ENCODE peak calls at places on chromosome 1, in ten cellular contexts. X is GM06990, O is mammary epithelial cell, Z is ovary, F is left ventricle myocardium inferior, K is stomach, H is Panc1, S is mesendoderm, R is aorta, E is Peyer's patch. J is an unnamed sample.
A peak's percentile ranks its signal among the peaks of the same experiment; 100 is the strongest.

GRCh38 chr1:64474639-64475038 is 4.7 kb downstream of the CACHD1 start:
- DNase-seq in K (peak; percentile 91), R (peak; percentile 70), Z (peak; percentile 42), F (peak; percentile 53), O (peak; percentile 43), X (no peak), E (peak; percentile 63), S (no peak), H (no peak), J (peak; percentile 65)

GRCh38 chr1:53047737-53048344 is 14.2 kb upstream of the PODN start:
- DNase-seq in O (peak; percentile 33), Z (no peak), E (no peak), F (no peak), K (no peak), R (no peak), S (no peak), H (no peak), X (no peak), J (no peak)

GRCh38 chr1:90220941-90221693 is 226.2 kb downstream of the ZNF326 start:
- DNase-seq in H (no peak), S (no peak), O (no peak), F (no peak), Z (no peak), R (no peak), E (no peak), K (no peak), X (no peak), J (peak; percentile 27)

GRCh38 chr1:164188507-164188906 is 370.5 kb upstream of the PBX1 start:
- DNase-seq in X (no peak), O (no peak), R (no peak), S (peak; percentile 2), K (no peak), F (no peak), E (no peak), Z (peak; percentile 44), H (no peak), J (no peak)

GRCh38 chr1:196160066-196160795 is 448.0 kb downstream of the KCNT2 start:
- DNase-seq in E (no peak), O (peak; percentile 92), H (no peak), K (no peak), R (no peak), Z (no peak), S (no peak), F (no peak), X (no peak), J (no peak)

GRCh38 chr1:6448749-6449631 is 17.0 kb downstream of the TNFRSF25 start:
- DNase-seq in X (no peak), F (no peak), O (no peak), E (peak; percentile 73), H (no peak), K (peak; percentile 50), R (no peak), S (peak; percentile 73), Z (peak; percentile 44), J (no peak)

GRCh38 chr1:5847013-5847654 is 145.1 kb downstream of the NPHP4 start:
- DNase-seq in S (peak; percentile 74), E (no peak), F (no peak), X (no peak), H (no peak), Z (no peak), R (no peak), O (no peak), K (no peak), J (no peak)

GRCh38 chr1:15352122-15352957 is 57.3 kb upstream of the EFHD2 start:
- DNase-seq in X (no peak), H (peak; percentile 86), E (peak; percentile 68), K (peak; percentile 77), F (no peak), Z (no peak), S (peak; percentile 60), R (peak; percentile 60), O (peak; percentile 87), J (no peak)

DNA sequence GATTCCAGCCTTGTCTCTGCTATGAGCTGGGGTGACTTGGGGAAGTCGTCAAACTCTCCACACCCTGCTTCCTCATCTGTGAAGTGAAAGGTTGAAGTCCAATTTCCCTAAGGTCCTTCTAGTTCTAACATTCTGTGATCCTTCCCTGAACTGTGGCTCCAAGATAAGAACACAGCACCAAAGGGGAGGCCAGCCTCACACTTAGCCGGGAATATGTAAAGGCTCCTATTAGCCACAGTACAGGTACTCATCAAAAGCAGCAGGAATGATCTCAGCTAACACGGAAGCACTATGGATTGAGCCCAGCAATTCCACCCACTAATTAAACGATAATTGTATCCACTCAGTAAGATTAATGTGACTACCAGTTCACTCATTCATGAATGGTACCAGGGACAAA is 4.0 kb downstream of the SLC30A10 start:
- DNase-seq in E (peak; percentile 64), R (no peak), Z (no peak), S (no peak), H (no peak), K (no peak), O (no peak), F (no peak), X (no peak), J (no peak)
- H3K27me3 ChIP-seq in E (peaks cover 9% of the 10 kb centered on the region), R (no peaks in the 10 kb centered on the region), Z (no peaks in the 10 kb centered on the region), S (peaks cover 13% of the 10 kb centered on the region), H (peaks cover 18% of the 10 kb centered on the region), K (no peaks in the 10 kb centered on the region), O (peaks cover 12% of the 10 kb centered on the region), F (peaks cover 56% of the 10 kb centered on the region), X (peaks cover 4% of the 10 kb centered on the region), J (peaks cover 3% of the 10 kb centered on the region)

GRCh38 chr1:154568165-154568815 is 712 bp downstream of the CHRNB2 start:
- DNase-seq in Z (no peak), R (no peak), K (no peak), S (no peak), H (no peak), O (no peak), E (no peak), F (no peak), X (no peak), J (no peak)
- H3K4me3 ChIP-seq in Z (no peak overlapping the region), R (no peak overlapping the region), K (peak overlapping the region; percentile 32), S (no peak overlapping the region), H (peak overlapping the region; percentile 10), O (peak overlapping the region; percentile 16), E (peak overlapping the region; percentile 9), F (peak overlapping the region; percentile 47), X (no peak overlapping the region), J (no peak overlapping the region)

GRCh38 chr1:110155878-110156522 is 5.7 kb downstream of the SLC6A17 start:
- DNase-seq in E (peak; percentile 65), H (no peak), O (peak; percentile 53), S (peak; percentile 71), X (peak; percentile 32), K (peak; percentile 65), Z (peak; percentile 76), F (peak; percentile 61), R (peak; percentile 70), J (peak; percentile 39)
- H3K27me3 ChIP-seq in E (peaks cover 5% of the 10 kb centered on the region), H (no peaks in the 10 kb centered on the region), O (peaks cover 18% of the 10 kb centered on the region), S (peaks cover 17% of the 10 kb centered on the region), X (peaks cover 2% of the 10 kb centered on the region), K (peaks cover 5% of the 10 kb centered on the region), Z (no peaks in the 10 kb centered on the region), F (peaks cover 92% of the 10 kb centered on the region), R (no peaks in the 10 kb centered on the region), J (peaks cover 11% of the 10 kb centered on the region)

DNA sequence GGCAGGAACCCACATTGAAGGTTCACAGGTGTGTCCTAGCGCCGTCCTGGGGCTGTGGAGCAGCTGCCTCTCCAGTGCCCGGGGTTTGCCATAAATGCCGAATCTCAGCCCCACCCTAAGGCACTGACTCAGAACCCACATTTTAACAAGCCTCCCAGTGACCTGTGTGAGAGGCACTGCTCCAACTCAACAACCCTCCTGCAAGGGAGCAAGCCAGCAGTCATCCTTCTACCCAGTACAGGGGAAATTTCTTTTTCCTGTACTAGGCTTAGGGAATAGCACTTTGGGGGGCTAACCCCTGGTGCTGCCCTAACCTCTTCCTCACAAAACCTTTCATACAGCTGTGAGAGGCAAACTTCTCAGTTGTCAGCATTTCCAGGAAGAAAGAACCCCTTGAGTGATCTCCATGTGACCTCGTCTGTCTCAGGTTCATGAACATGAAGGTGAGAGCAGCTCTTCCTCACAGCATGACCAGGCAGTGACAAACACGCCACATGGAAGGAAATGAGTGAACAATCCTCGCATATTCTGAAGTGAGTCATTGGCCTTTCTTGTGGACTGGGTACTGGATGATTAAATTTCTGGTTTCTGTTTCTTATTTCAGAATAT is 11.4 kb upstream of the BCAR3 start:
- DNase-seq in H (peak; percentile 87), R (peak; percentile 65), K (no peak), X (peak; percentile 67), E (no peak), O (peak; percentile 97), Z (no peak), S (peak; percentile 34), F (no peak), J (no peak)
- H3K4me3 ChIP-seq in H (no peak overlapping the region), R (no peak overlapping the region), K (no peak overlapping the region), X (no peak overlapping the region), E (no peak overlapping the region), O (no peak overlapping the region), Z (no peak overlapping the region), S (no peak overlapping the region), F (no peak overlapping the region), J (no peak overlapping the region)

GRCh38 chr1:181482001-181482430 is 1.3 kb upstream of the CACNA1E start:
- DNase-seq in K (no peak), S (no peak), E (no peak), O (no peak), R (no peak), H (no peak), X (no peak), F (no peak), Z (no peak), J (no peak)

GRCh38 chr1:181483561-181484291 is 409 bp downstream of the CACNA1E start:
- DNase-seq in K (no peak), Z (no peak), O (no peak), S (no peak), X (no peak), H (no peak), E (no peak), F (no peak), R (no peak), J (no peak)

GRCh38 chr1:181483084-181483559 is at the start of gene CACNA1E:
- DNase-seq in X (no peak), E (no peak), O (no peak), R (no peak), F (no peak), H (no peak), Z (no peak), K (no peak), S (no peak), J (no peak)

GRCh38 chr1:181485276-181486097 is 2.2 kb downstream of the CACNA1E start:
- DNase-seq in X (peak; percentile 67), R (no peak), H (no peak), Z (no peak), F (no peak), S (peak; percentile 67), K (no peak), E (no peak), O (no peak), J (no peak)

DNA sequence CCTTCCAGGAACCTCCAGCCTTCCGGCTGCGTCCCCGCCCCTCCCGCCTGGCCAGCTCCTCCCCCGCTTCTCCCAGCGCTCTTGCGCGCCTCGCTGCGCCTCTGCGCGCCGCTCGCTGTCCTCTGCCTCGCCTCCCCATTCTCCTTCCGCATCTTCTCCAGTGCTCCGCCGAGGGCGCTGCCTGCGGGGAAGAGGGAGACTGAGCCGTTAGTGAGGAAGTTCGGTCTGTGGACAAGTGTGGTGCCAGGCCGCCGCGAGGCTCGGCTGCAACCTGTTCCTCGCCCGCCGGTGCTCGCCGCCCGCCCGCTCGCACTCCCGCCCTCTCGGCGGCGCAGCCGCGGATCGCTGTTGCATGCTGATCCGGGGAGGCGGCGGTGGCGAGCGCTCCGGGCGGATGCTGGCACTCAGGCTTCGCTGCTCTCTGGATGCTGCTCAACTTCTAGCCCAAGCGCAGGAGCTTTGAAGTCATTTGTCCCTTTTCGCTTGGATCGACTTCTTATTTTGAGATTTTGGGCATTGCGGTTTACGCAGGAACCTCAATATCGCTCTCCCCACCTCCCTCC is 715 bp upstream of the CACNA1E start:
- DNase-seq in K (peak; percentile 41), S (peak; percentile 72), E (peak; percentile 61), O (peak; percentile 42), H (no peak), X (peak; percentile 86), F (no peak), R (peak; percentile 49), Z (no peak), J (no peak)
- H3K27me3 ChIP-seq in K (peaks cover 20% of the 10 kb centered on the region), S (peaks cover 46% of the 10 kb centered on the region), E (peaks cover 31% of the 10 kb centered on the region), O (peaks cover 31% of the 10 kb centered on the region), H (peaks cover 39% of the 10 kb centered on the region), X (no peaks in the 10 kb centered on the region), F (peaks cover 94% of the 10 kb centered on the region), R (no peaks in the 10 kb centered on the region), Z (no peaks in the 10 kb centered on the region), J (peaks cover 13% of the 10 kb centered on the region)